ENCODE peak calls at places on chromosomes 5 and 9, in eight cellular contexts. W, V, D, Y, U, E, I and M are unnamed samples.

GRCh38 chr9:83623634-83623991 is 670 bp downstream of the IDNK start:
- DNase-seq in W (peak), V (peak), D (peak), Y (no peak), U (no peak), E (no peak), I (no peak), M (no peak)

GRCh38 chr9:35114921-35115341 is 731 bp downstream of the ATOSB start:
- DNase-seq in W (peak), V (peak), D (peak), Y (peak), U (peak), E (no peak), I (peak), M (peak)

GRCh38 chr5:36414869-36415282 is 113.2 kb upstream of the RANBP3L start:
- DNase-seq in W (no peak), V (peak), D (peak), Y (peak), U (peak), E (no peak), I (no peak), M (peak)

GRCh38 chr9:36316629-36317317 is 58.5 kb upstream of the GNE start:
- DNase-seq in W (no peak), V (no peak), D (no peak), Y (no peak), U (no peak), E (no peak), I (no peak), M (no peak)

GRCh38 chr9:104778802-104779201 is 14.9 kb downstream of the NIPSNAP3B start:
- DNase-seq in W (no peak), V (no peak), D (no peak), Y (no peak), U (no peak), E (no peak), I (no peak), M (no peak)

GRCh38 chr9:3161912-3162311 is 318.0 kb upstream of the PUM3 start:
- DNase-seq in W (no peak), V (peak), D (no peak), Y (no peak), U (no peak), E (no peak), I (no peak), M (no peak)

GRCh38 chr5:28164568-28164967 is 1126.2 kb upstream of the CDH9 start:
- DNase-seq in W (no peak), V (no peak), D (no peak), Y (no peak), U (no peak), E (no peak), I (no peak), M (no peak)

GRCh38 chr5:80191991-80192398 is 63.9 kb downstream of the SERINC5 start:
- DNase-seq in W (no peak), V (no peak), D (peak), Y (no peak), U (no peak), E (no peak), I (peak), M (no peak)

GRCh38 chr5:82760856-82761255 is 316.3 kb downstream of the TMEM167A start:
- DNase-seq in W (no peak), V (no peak), D (no peak), Y (no peak), U (no peak), E (no peak), I (no peak), M (no peak)

GRCh38 chr5:115351356-115352195 is 55.1 kb upstream of the CCDC112 start:
- DNase-seq in W (no peak), V (no peak), D (no peak), Y (no peak), U (peak), E (no peak), I (no peak), M (peak)

GRCh38 chr9:114619205-114619758 is 8.2 kb downstream of the TMEM268 start:
- DNase-seq in W (no peak), V (no peak), D (no peak), Y (no peak), U (no peak), E (no peak), I (no peak), M (no peak)

GRCh38 chr9:138040446-138041430 is 163.2 kb downstream of the CACNA1B start:
- DNase-seq in W (no peak), V (no peak), D (no peak), Y (no peak), U (no peak), E (no peak), I (no peak), M (no peak)

GRCh38 chr9:80410106-80410505 is 838.3 kb downstream of the TLE4 start:
- DNase-seq in W (no peak), V (peak), D (no peak), Y (peak), U (peak), E (no peak), I (peak), M (no peak)

GRCh38 chr5:1065891-1066650 is 45.8 kb downstream of the SLC12A7 start:
- DNase-seq in W (no peak), V (no peak), D (no peak), Y (no peak), U (no peak), E (no peak), I (no peak), M (no peak)

GRCh38 chr5:146828385-146828784 is 50.2 kb downstream of the PPP2R2B start:
- DNase-seq in W (no peak), V (peak), D (no peak), Y (no peak), U (no peak), E (no peak), I (no peak), M (no peak)

GRCh38 chr5:150161242-150162141 is 5.1 kb upstream of the CDX1 start:
- DNase-seq in W (no peak), V (peak), D (peak), Y (no peak), U (peak), E (peak), I (peak), M (peak)

GRCh38 chr9:133572821-133573361 is 36.3 kb downstream of the FAM163B start:
- DNase-seq in W (no peak), V (peak), D (no peak), Y (no peak), U (peak), E (no peak), I (peak), M (no peak)

GRCh38 chr9:100101608-100102007 is 2.6 kb downstream of the INVS start:
- DNase-seq in W (no peak), V (peak), D (no peak), Y (no peak), U (no peak), E (no peak), I (no peak), M (no peak)

GRCh38 chr5:61120534-61120933 is 41.7 kb downstream of the SMIM15 start:
- DNase-seq in W (no peak), V (no peak), D (no peak), Y (no peak), U (peak), E (no peak), I (no peak), M (peak)

GRCh38 chr9:70617033-70617432 is 202.6 kb upstream of the KLF9 start:
- DNase-seq in W (no peak), V (no peak), D (no peak), Y (no peak), U (no peak), E (no peak), I (no peak), M (no peak)

GRCh38 chr5:14726066-14726838 is 61.7 kb downstream of the OTULIN start:
- DNase-seq in W (no peak), V (no peak), D (no peak), Y (no peak), U (peak), E (no peak), I (no peak), M (peak)

GRCh38 chr5:30831605-30832004 is 361.9 kb upstream of the CDH6 start:
- DNase-seq in W (no peak), V (no peak), D (no peak), Y (no peak), U (no peak), E (no peak), I (no peak), M (no peak)

GRCh38 chr9:113654605-113655193 is 191.2 kb downstream of the RGS3 start:
- DNase-seq in W (no peak), V (no peak), D (no peak), Y (no peak), U (no peak), E (no peak), I (peak), M (no peak)

GRCh38 chr5:139828207-139828895 is 32.7 kb downstream of the PSD2 start:
- DNase-seq in W (no peak), V (no peak), D (no peak), Y (no peak), U (no peak), E (no peak), I (no peak), M (no peak)

GRCh38 chr5:109558952-109559351 is 130.8 kb upstream of the MAN2A1 start:
- DNase-seq in W (no peak), V (no peak), D (no peak), Y (peak), U (no peak), E (no peak), I (no peak), M (no peak)

GRCh38 chr5:122933926-122934325 is 88.5 kb downstream of the SNX24 start:
- DNase-seq in W (no peak), V (no peak), D (no peak), Y (no peak), U (no peak), E (no peak), I (no peak), M (no peak)

GRCh38 chr9:135692410-135692809 is 6.9 kb downstream of the SOHLH1 start:
- DNase-seq in W (no peak), V (no peak), D (no peak), Y (no peak), U (no peak), E (no peak), I (no peak), M (no peak)

GRCh38 chr5:93307557-93307956 is 273.5 kb downstream of the NR2F1-AS1 start:
- DNase-seq in W (no peak), V (no peak), D (no peak), Y (peak), U (peak), E (no peak), I (no peak), M (no peak)

GRCh38 chr9:97109194-97109811 is 70.4 kb upstream of the CTSV start:
- DNase-seq in W (peak), V (peak), D (peak), Y (peak), U (peak), E (no peak), I (peak), M (peak)

GRCh38 chr9:79221084-79221483 is 350.7 kb upstream of the TLE4 start:
- DNase-seq in W (no peak), V (no peak), D (no peak), Y (peak), U (peak), E (no peak), I (no peak), M (peak)

GRCh38 chr5:140145223-140145622 is 19.5 kb downstream of the IGIP start:
- DNase-seq in W (no peak), V (no peak), D (no peak), Y (no peak), U (no peak), E (no peak), I (no peak), M (no peak)

GRCh38 chr5:585962-586628 is 26.0 kb upstream of the CEP72 start:
- DNase-seq in W (no peak), V (no peak), D (no peak), Y (no peak), U (no peak), E (no peak), I (peak), M (no peak)

GRCh38 chr9:6552738-6553121 is 92.8 kb downstream of the GLDC start:
- DNase-seq in W (no peak), V (no peak), D (no peak), Y (no peak), U (peak), E (no peak), I (no peak), M (peak)

GRCh38 chr9:34653610-34654072 is 1.7 kb downstream of the IL11RA start:
- DNase-seq in W (no peak), V (peak), D (no peak), Y (no peak), U (no peak), E (no peak), I (no peak), M (no peak)

GRCh38 chr9:108813951-108814601 is 41.7 kb downstream of the ACTL7B start:
- DNase-seq in W (no peak), V (peak), D (peak), Y (peak), U (peak), E (no peak), I (peak), M (peak)

GRCh38 chr5:133260715-133261114 is 208.9 kb downstream of the HSPA4 start:
- DNase-seq in W (no peak), V (no peak), D (no peak), Y (no peak), U (no peak), E (no peak), I (no peak), M (no peak)

GRCh38 chr5:104179057-104179456 is 616.5 kb upstream of the NUDT12 start:
- DNase-seq in W (peak), V (peak), D (peak), Y (no peak), U (peak), E (no peak), I (peak), M (peak)

GRCh38 chr5:178068293-178068692 is 45.0 kb upstream of the N4BP3 start:
- DNase-seq in W (no peak), V (no peak), D (no peak), Y (no peak), U (no peak), E (no peak), I (no peak), M (no peak)

GRCh38 chr5:132773601-132774355 is 3.3 kb downstream of the SEPTIN8 start:
- DNase-seq in W (peak), V (peak), D (peak), Y (no peak), U (no peak), E (no peak), I (no peak), M (no peak)